ENCODE peak calls at places on chromosomes 12 and 14, in four cellular contexts. O is cardiac muscle cell, V is tibial nerve, G is A549. Y is an unnamed sample.
A peak's percentile ranks its signal among the peaks of the same experiment; 100 is the strongest.

GRCh38 chr12:71755146-71755892 is 656 bp downstream of the RAB21 start:
- DNase-seq in O (peak; percentile 62), V (peak; percentile 13), G (peak; percentile 36), Y (no peak)

GRCh38 chr14:53943751-53944083 is 12.9 kb downstream of the BMP4 start:
- DNase-seq in O (no peak), V (no peak), G (no peak), Y (no peak)

GRCh38 chr14:29092121-29092520 is 325.5 kb downstream of the FOXG1 start:
- DNase-seq in O (no peak), V (no peak), G (no peak), Y (no peak)

GRCh38 chr12:124423683-124424515 is 129.0 kb downstream of the RFLNA start:
- DNase-seq in O (no peak), V (no peak), G (no peak), Y (no peak)

GRCh38 chr12:59650594-59651229 is 54.9 kb downstream of the SLC16A7 start:
- DNase-seq in O (peak; percentile 40), V (no peak), G (no peak), Y (no peak)

GRCh38 chr12:27822076-27822712 is 42.2 kb upstream of the MANSC4 start:
- DNase-seq in O (peak; percentile 56), V (no peak), G (no peak), Y (no peak)

GRCh38 chr14:63928744-63929174 is 76.0 kb downstream of the SYNE2 start:
- DNase-seq in O (peak; percentile 57), V (no peak), G (no peak), Y (no peak)

GRCh38 chr12:76057316-76057715 is 25.7 kb upstream of the PHLDA1 start:
- DNase-seq in O (no peak), V (no peak), G (no peak), Y (no peak)

GRCh38 chr14:32657081-32657480 is 281.6 kb upstream of the NPAS3 start:
- DNase-seq in O (peak; percentile 90), V (peak; percentile 46), G (no peak), Y (no peak)

GRCh38 chr14:93133476-93133875 is 17.8 kb upstream of the ITPK1 start:
- DNase-seq in O (peak; percentile 91), V (no peak), G (no peak), Y (no peak)

GRCh38 chr12:57278465-57279453 is 27.8 kb upstream of the STAC3 start:
- DNase-seq in O (no peak), V (no peak), G (no peak), Y (no peak)

GRCh38 chr14:73661872-73662271 is 17.1 kb downstream of the DNAL1 start:
- DNase-seq in O (no peak), V (no peak), G (no peak), Y (no peak)

GRCh38 chr14:27553820-27554219 is 956.0 kb upstream of the NOVA1 start:
- DNase-seq in O (peak; percentile 0), V (no peak), G (no peak), Y (no peak)

GRCh38 chr14:23430733-23431105 is 4.7 kb downstream of the MYH7 start:
- DNase-seq in O (peak; percentile 12), V (no peak), G (no peak), Y (no peak)

GRCh38 chr12:126518596-126519200 is 1453.5 kb downstream of the AACS start:
- DNase-seq in O (peak; percentile 5), V (no peak), G (no peak), Y (no peak)

GRCh38 chr14:103391048-103391447 is 5.8 kb downstream of the MARK3 start:
- DNase-seq in O (peak; percentile 92), V (peak; percentile 48), G (peak; percentile 41), Y (no peak)

GRCh38 chr12:121549075-121549474 is 31.7 kb downstream of the KDM2B start:
- DNase-seq in O (no peak), V (no peak), G (no peak), Y (no peak)

DNA sequence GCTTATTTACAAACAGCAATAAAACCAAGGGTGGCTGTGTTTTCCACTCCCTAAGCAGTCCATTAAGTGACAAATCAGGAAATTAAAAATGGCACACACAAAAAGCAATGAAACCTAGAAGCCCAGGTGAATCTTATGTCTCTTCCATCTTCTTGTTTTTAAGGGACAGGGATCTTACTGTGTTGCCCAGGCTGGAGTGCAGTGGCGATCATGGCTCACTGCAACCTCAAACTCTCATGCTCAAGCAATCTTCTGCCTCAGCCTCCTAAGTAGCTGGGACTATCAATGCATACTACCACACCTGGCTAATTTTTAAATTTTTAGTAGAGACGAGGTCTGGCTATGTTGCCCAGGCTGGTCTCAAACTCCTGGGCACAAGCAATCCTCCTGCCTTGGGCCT is 52.4 kb upstream of the CERS5 start:
- DNase-seq in O (no peak), V (no peak), G (no peak), Y (no peak)
- H3K4me1 ChIP-seq in O (peaks cover 15% of the 10 kb centered on the region), V (peaks cover 7% of the 10 kb centered on the region), G (peaks cover 53% of the 10 kb centered on the region), Y (peaks cover 87% of the 10 kb centered on the region)

GRCh38 chr14:89428163-89428523 is 11.1 kb upstream of the FOXN3 start:
- DNase-seq in O (no peak), V (no peak), G (no peak), Y (no peak)

GRCh38 chr14:89429206-89430091 is 12.4 kb upstream of the FOXN3 start:
- DNase-seq in O (no peak), V (no peak), G (no peak), Y (no peak)

GRCh38 chr14:89428556-89429196 is 11.6 kb upstream of the FOXN3 start:
- DNase-seq in O (no peak), V (no peak), G (no peak), Y (no peak)

GRCh38 chr14:89432226-89432625 is 15.2 kb upstream of the FOXN3 start:
- DNase-seq in O (no peak), V (no peak), G (no peak), Y (no peak)

GRCh38 chr14:89430271-89430620 is 13.2 kb upstream of the FOXN3 start:
- DNase-seq in O (no peak), V (no peak), G (no peak), Y (no peak)
- H3K4me3 ChIP-seq in O (no peak overlapping the region), V (peak overlapping the region; percentile 13), G (no peak overlapping the region), Y (peak overlapping the region; percentile 9)

GRCh38 chr14:55097894-55098560 is 31.0 kb upstream of the LGALS3 start:
- DNase-seq in O (no peak), V (peak; percentile 72), G (no peak), Y (no peak)

GRCh38 chr14:55102141-55102547 is 26.9 kb upstream of the LGALS3 start:
- DNase-seq in O (peak; percentile 100), V (peak; percentile 78), G (peak; percentile 62), Y (peak; percentile 48)

GRCh38 chr14:55099741-55100140 is 29.3 kb upstream of the LGALS3 start:
- DNase-seq in O (peak; percentile 73), V (peak; percentile 45), G (no peak), Y (no peak)

GRCh38 chr14:55101698-55102097 is 27.4 kb upstream of the LGALS3 start:
- DNase-seq in O (no peak), V (no peak), G (no peak), Y (no peak)

DNA sequence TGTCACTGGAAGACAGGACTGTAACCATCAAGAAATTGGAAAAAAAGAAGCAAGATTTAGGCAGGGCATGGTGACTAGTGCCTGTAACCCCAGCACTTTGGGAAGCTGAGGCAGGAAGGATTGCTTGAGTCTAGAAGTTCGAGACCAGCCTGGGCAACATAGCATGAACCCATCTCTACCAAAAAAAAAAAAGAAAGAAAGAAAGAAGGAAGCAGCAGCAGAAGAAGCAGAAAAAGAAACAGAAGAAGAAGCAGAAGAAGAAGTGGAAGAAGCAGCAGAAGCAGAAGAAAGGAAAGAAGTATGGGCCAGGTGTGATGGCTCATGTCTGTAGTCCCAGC is 30.5 kb upstream of the LGALS3 start:
- DNase-seq in O (no peak), V (no peak), G (no peak), Y (no peak)
- H3K4me1 ChIP-seq in O (peaks cover 15% of the 10 kb centered on the region), V (peaks cover 48% of the 10 kb centered on the region), G (peaks cover 36% of the 10 kb centered on the region), Y (peaks cover 54% of the 10 kb centered on the region)

DNA sequence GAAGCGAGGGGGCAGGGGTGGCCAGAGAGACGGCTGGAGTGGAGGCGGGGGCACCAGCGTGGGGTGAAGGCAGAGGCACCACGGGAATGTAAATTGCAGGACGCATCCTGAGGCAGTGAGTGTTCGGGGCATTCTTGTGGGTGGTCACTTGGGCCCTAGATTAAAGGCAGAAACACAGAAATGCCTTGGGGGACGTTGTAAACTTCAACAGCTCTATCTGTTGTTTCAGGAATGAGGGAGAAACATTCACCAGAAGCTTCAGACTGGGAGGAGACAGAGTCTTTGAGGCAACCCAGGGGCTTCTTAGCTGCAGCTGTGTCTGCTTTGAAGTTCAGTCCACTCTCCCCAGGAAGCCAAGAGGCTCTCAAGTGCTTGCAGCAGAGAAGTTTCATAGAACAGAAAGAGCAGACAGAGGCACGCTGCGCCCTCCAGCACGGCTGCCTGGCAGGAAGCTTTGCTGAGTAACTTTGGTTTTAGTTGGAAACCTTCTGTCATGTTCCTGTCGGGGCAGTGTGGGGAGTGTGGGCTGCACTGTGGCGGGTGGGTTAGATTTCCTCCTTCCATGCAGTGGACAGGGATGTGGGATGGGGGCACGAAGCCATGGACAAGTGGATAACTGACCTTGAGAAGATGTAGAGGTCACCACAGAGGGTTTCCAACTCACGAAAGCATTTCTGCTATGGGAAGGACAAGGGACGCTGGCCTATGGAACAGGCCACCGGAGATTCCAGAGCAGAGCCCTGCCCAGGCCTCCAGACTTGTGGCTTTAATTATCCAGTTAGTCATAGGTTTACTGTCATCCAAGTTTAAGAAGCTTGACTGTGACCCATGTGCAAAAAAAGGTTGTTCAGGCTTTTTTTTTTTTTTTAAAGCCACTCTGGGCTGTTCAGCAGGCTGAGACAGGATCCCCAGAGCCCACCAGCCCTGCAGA is 107.6 kb downstream of the ARF6 start:
- DNase-seq in O (peak; percentile 81), V (peak; percentile 42), G (no peak), Y (no peak)
- H3K4me3 ChIP-seq in O (no peak overlapping the region), V (no peak overlapping the region), G (no peak overlapping the region), Y (peak overlapping the region; percentile 40)

GRCh38 chr14:76919431-76919810 is 93.2 kb downstream of the LRRC74A start:
- DNase-seq in O (no peak), V (no peak), G (no peak), Y (no peak)
- H3K4me1 ChIP-seq in O (peaks cover 53% of the 10 kb centered on the region), V (peaks cover 49% of the 10 kb centered on the region), G (peaks cover 82% of the 10 kb centered on the region), Y (peaks cover 56% of the 10 kb centered on the region)

GRCh38 chr12:12408265-12408690 is 51.4 kb downstream of the BORCS5 start:
- DNase-seq in O (no peak), V (no peak), G (no peak), Y (no peak)
- H3K4me3 ChIP-seq in O (no peak overlapping the region), V (no peak overlapping the region), G (no peak overlapping the region), Y (no peak overlapping the region)